ENCODE peak calls at places on chromosome 20, in eight cellular contexts. One of them, this sample, is unnamed.

GRCh38 chr20:56676679-56677078 is 47.6 kb downstream of the TFAP2C start:
- DNase-seq in CD4-positive, alpha-beta memory T cell: no peak
- DNase-seq in tibial artery: no peak
- DNase-seq in cardiac muscle cell: no peak
- DNase-seq in Karpas-422: no peak
- DNase-seq in Peyer's patch: no peak
- DNase-seq in breast epithelium: no peak
- DNase-seq in PC-9: no peak
- DNase-seq in this sample: no peak

GRCh38 chr20:3245156-3245555 is 6.2 kb upstream of the SLC4A11 start:
- DNase-seq in tibial artery: no peak
- DNase-seq in PC-9: no peak
- DNase-seq in CD4-positive, alpha-beta memory T cell: no peak
- DNase-seq in breast epithelium: no peak
- DNase-seq in Peyer's patch: no peak
- DNase-seq in Karpas-422: no peak
- DNase-seq in cardiac muscle cell: no peak
- DNase-seq in this sample: no peak

GRCh38 chr20:62885808-62886708 is 24.4 kb upstream of the TCFL5 start:
- DNase-seq in CD4-positive, alpha-beta memory T cell: no peak
- DNase-seq in Peyer's patch: no peak
- DNase-seq in Karpas-422: no peak
- DNase-seq in breast epithelium: no peak
- DNase-seq in PC-9: no peak
- DNase-seq in cardiac muscle cell: no peak
- DNase-seq in tibial artery: no peak
- DNase-seq in this sample: no peak

GRCh38 chr20:36273414-36274247 is 32.5 kb upstream of the DLGAP4 start:
- DNase-seq in Peyer's patch: no peak
- DNase-seq in PC-9: no peak
- DNase-seq in breast epithelium: no peak
- DNase-seq in CD4-positive, alpha-beta memory T cell: no peak
- DNase-seq in Karpas-422: peak; percentile 72
- DNase-seq in tibial artery: peak; percentile 41
- DNase-seq in cardiac muscle cell: peak; percentile 28
- DNase-seq in this sample: no peak

GRCh38 chr20:43925786-43926185 is 11.1 kb downstream of the TOX2 start:
- DNase-seq in CD4-positive, alpha-beta memory T cell: no peak
- DNase-seq in cardiac muscle cell: peak; percentile 64
- DNase-seq in Karpas-422: peak; percentile 84
- DNase-seq in breast epithelium: no peak
- DNase-seq in Peyer's patch: peak; percentile 52
- DNase-seq in tibial artery: no peak
- DNase-seq in PC-9: no peak
- DNase-seq in this sample: no peak

GRCh38 chr20:58981564-58982364 is 708 bp downstream of the NELFCD start:
- DNase-seq in cardiac muscle cell: no peak
- DNase-seq in breast epithelium: no peak
- DNase-seq in Peyer's patch: no peak
- DNase-seq in Karpas-422: no peak
- DNase-seq in CD4-positive, alpha-beta memory T cell: no peak
- DNase-seq in PC-9: no peak
- DNase-seq in tibial artery: no peak
- DNase-seq in this sample: no peak

GRCh38 chr20:35020108-35021031 is 64.7 kb downstream of the MYH7B start:
- DNase-seq in Peyer's patch: no peak
- DNase-seq in cardiac muscle cell: peak; percentile 21
- DNase-seq in Karpas-422: no peak
- DNase-seq in PC-9: no peak
- DNase-seq in tibial artery: no peak
- DNase-seq in CD4-positive, alpha-beta memory T cell: no peak
- DNase-seq in breast epithelium: no peak
- DNase-seq in this sample: no peak

GRCh38 chr20:19817017-19817416 is 59.0 kb downstream of the RIN2 start:
- DNase-seq in Peyer's patch: no peak
- DNase-seq in tibial artery: no peak
- DNase-seq in PC-9: peak; percentile 65
- DNase-seq in breast epithelium: no peak
- DNase-seq in CD4-positive, alpha-beta memory T cell: no peak
- DNase-seq in cardiac muscle cell: peak; percentile 74
- DNase-seq in Karpas-422: no peak
- DNase-seq in this sample: no peak

GRCh38 chr20:15611579-15611978 is 961.7 kb downstream of the KIF16B start:
- DNase-seq in CD4-positive, alpha-beta memory T cell: no peak
- DNase-seq in cardiac muscle cell: no peak
- DNase-seq in Peyer's patch: no peak
- DNase-seq in PC-9: no peak
- DNase-seq in tibial artery: no peak
- DNase-seq in breast epithelium: no peak
- DNase-seq in Karpas-422: no peak
- DNase-seq in this sample: no peak

GRCh38 chr20:61417221-61417941 is 165.3 kb downstream of the CDH4 start:
- DNase-seq in cardiac muscle cell: no peak
- DNase-seq in CD4-positive, alpha-beta memory T cell: no peak
- DNase-seq in PC-9: no peak
- DNase-seq in Peyer's patch: no peak
- DNase-seq in tibial artery: no peak
- DNase-seq in breast epithelium: no peak
- DNase-seq in Karpas-422: peak; percentile 6
- DNase-seq in this sample: no peak

GRCh38 chr20:39960522-39961420 is 728.3 kb downstream of the MAFB start:
- DNase-seq in Karpas-422: no peak
- DNase-seq in breast epithelium: no peak
- DNase-seq in cardiac muscle cell: no peak
- DNase-seq in tibial artery: no peak
- DNase-seq in PC-9: no peak
- DNase-seq in Peyer's patch: no peak
- DNase-seq in CD4-positive, alpha-beta memory T cell: no peak
- DNase-seq in this sample: no peak

GRCh38 chr20:36573798-36574277 is 441 bp downstream of the TGIF2 start:
- DNase-seq in breast epithelium: no peak
- DNase-seq in Karpas-422: peak; percentile 80
- DNase-seq in CD4-positive, alpha-beta memory T cell: no peak
- DNase-seq in cardiac muscle cell: no peak
- DNase-seq in PC-9: no peak
- DNase-seq in tibial artery: no peak
- DNase-seq in Peyer's patch: peak; percentile 57
- DNase-seq in this sample: peak; percentile 88

GRCh38 chr20:33826270-33826897 is 15.2 kb downstream of the CHMP4B start:
- DNase-seq in tibial artery: no peak
- DNase-seq in PC-9: no peak
- DNase-seq in CD4-positive, alpha-beta memory T cell: no peak
- DNase-seq in Karpas-422: no peak
- DNase-seq in Peyer's patch: no peak
- DNase-seq in breast epithelium: no peak
- DNase-seq in cardiac muscle cell: no peak
- DNase-seq in this sample: no peak

GRCh38 chr20:33827109-33827508 is 16.0 kb downstream of the CHMP4B start:
- DNase-seq in breast epithelium: no peak
- DNase-seq in tibial artery: no peak
- DNase-seq in PC-9: no peak
- DNase-seq in Peyer's patch: no peak
- DNase-seq in cardiac muscle cell: no peak
- DNase-seq in Karpas-422: no peak
- DNase-seq in CD4-positive, alpha-beta memory T cell: no peak
- DNase-seq in this sample: no peak

GRCh38 chr20:33828326-33828834 is 17.2 kb downstream of the CHMP4B start:
- DNase-seq in tibial artery: peak; percentile 71
- DNase-seq in CD4-positive, alpha-beta memory T cell: no peak
- DNase-seq in breast epithelium: no peak
- DNase-seq in Peyer's patch: no peak
- DNase-seq in cardiac muscle cell: no peak
- DNase-seq in Karpas-422: no peak
- DNase-seq in PC-9: no peak
- DNase-seq in this sample: no peak

GRCh38 chr20:33828912-33829560 is 17.9 kb downstream of the CHMP4B start:
- DNase-seq in CD4-positive, alpha-beta memory T cell: no peak
- DNase-seq in Karpas-422: no peak
- DNase-seq in tibial artery: no peak
- DNase-seq in PC-9: no peak
- DNase-seq in breast epithelium: no peak
- DNase-seq in Peyer's patch: no peak
- DNase-seq in cardiac muscle cell: no peak
- DNase-seq in this sample: no peak

DNA sequence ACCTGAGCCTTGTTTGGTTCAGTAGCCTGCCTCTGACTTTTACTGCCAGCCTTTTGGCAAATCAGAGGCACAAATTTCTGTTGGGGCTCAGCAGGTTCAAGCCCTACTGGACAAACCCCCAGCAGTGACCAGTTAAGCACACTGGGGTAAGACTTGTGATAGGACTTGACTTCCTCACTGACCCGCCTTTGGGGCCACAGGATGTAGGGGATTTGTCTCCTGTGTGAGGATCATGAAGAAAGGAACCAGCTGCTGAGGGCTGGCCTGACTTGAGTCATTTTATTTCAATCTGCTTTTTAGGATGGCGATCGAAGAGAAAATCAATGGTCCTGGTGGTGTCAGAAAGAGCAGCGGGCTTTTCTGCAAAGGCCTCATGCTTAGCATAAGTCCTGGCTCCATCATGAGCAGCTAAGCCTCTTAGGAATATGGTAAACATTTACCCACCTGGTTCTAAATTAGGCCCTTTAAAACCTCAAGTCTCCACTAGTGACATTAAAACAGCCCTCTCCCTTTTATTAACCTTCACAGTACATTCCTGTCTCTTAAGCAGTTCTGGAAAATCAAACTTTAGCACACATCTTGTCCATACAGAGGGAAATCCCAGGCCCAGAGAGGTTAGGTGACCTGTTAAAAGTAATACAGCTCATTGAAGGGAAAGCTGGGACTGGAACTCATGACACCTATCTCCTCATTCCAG is 16.6 kb downstream of the CHMP4B start:
- DNase-seq in cardiac muscle cell: no peak
- DNase-seq in Karpas-422: no peak
- DNase-seq in PC-9: no peak
- DNase-seq in tibial artery: no peak
- DNase-seq in Peyer's patch: no peak
- DNase-seq in breast epithelium: no peak
- DNase-seq in CD4-positive, alpha-beta memory T cell: no peak
- DNase-seq in this sample: no peak
- H3K4me1 ChIP-seq in cardiac muscle cell: peaks cover 51% of the 10 kb centered on the region
- H3K4me1 ChIP-seq in Karpas-422: peaks cover 36% of the 10 kb centered on the region
- H3K4me1 ChIP-seq in PC-9: peaks cover 17% of the 10 kb centered on the region
- H3K4me1 ChIP-seq in tibial artery: peaks cover 77% of the 10 kb centered on the region
- H3K4me1 ChIP-seq in Peyer's patch: peaks cover 25% of the 10 kb centered on the region
- H3K4me1 ChIP-seq in breast epithelium: no peaks in the 10 kb centered on the region
- H3K4me1 ChIP-seq in CD4-positive, alpha-beta memory T cell: peaks cover 56% of the 10 kb centered on the region
- H3K4me1 ChIP-seq in this sample: peaks cover 45% of the 10 kb centered on the region

GRCh38 chr20:53853451-53853713 is 217.0 kb downstream of the BCAS1 start:
- DNase-seq in tibial artery: no peak
- DNase-seq in Peyer's patch: no peak
- DNase-seq in cardiac muscle cell: no peak
- DNase-seq in CD4-positive, alpha-beta memory T cell: no peak
- DNase-seq in Karpas-422: no peak
- DNase-seq in breast epithelium: no peak
- DNase-seq in PC-9: no peak
- DNase-seq in this sample: no peak

GRCh38 chr20:53852691-53853450 is 217.5 kb downstream of the BCAS1 start:
- DNase-seq in PC-9: no peak
- DNase-seq in Peyer's patch: no peak
- DNase-seq in cardiac muscle cell: no peak
- DNase-seq in Karpas-422: no peak
- DNase-seq in tibial artery: no peak
- DNase-seq in CD4-positive, alpha-beta memory T cell: no peak
- DNase-seq in breast epithelium: no peak
- DNase-seq in this sample: no peak

GRCh38 chr20:53850318-53850717 is 220.1 kb downstream of the BCAS1 start:
- DNase-seq in breast epithelium: no peak
- DNase-seq in cardiac muscle cell: no peak
- DNase-seq in PC-9: no peak
- DNase-seq in tibial artery: no peak
- DNase-seq in CD4-positive, alpha-beta memory T cell: no peak
- DNase-seq in Peyer's patch: no peak
- DNase-seq in Karpas-422: no peak
- DNase-seq in this sample: no peak

GRCh38 chr20:53849471-53850059 is 220.8 kb downstream of the BCAS1 start:
- DNase-seq in cardiac muscle cell: no peak
- DNase-seq in Peyer's patch: no peak
- DNase-seq in PC-9: no peak
- DNase-seq in CD4-positive, alpha-beta memory T cell: no peak
- DNase-seq in breast epithelium: no peak
- DNase-seq in tibial artery: no peak
- DNase-seq in Karpas-422: no peak
- DNase-seq in this sample: no peak

GRCh38 chr20:53852025-53852424 is 218.4 kb downstream of the BCAS1 start:
- DNase-seq in cardiac muscle cell: no peak
- DNase-seq in tibial artery: no peak
- DNase-seq in CD4-positive, alpha-beta memory T cell: no peak
- DNase-seq in PC-9: no peak
- DNase-seq in Peyer's patch: no peak
- DNase-seq in Karpas-422: no peak
- DNase-seq in breast epithelium: no peak
- DNase-seq in this sample: no peak
- H3K9me3 ChIP-seq in cardiac muscle cell: no peaks in the 10 kb centered on the region
- H3K9me3 ChIP-seq in tibial artery: no peaks in the 10 kb centered on the region
- H3K9me3 ChIP-seq in CD4-positive, alpha-beta memory T cell: no peaks in the 10 kb centered on the region
- H3K9me3 ChIP-seq in PC-9: no peaks in the 10 kb centered on the region
- H3K9me3 ChIP-seq in Peyer's patch: no peaks in the 10 kb centered on the region
- H3K9me3 ChIP-seq in Karpas-422: peaks cover 2% of the 10 kb centered on the region
- H3K9me3 ChIP-seq in breast epithelium: no peaks in the 10 kb centered on the region
- H3K9me3 ChIP-seq in this sample: no peaks in the 10 kb centered on the region

GRCh38 chr20:33814238-33814712 is 3.1 kb downstream of the CHMP4B start:
- DNase-seq in cardiac muscle cell: no peak
- DNase-seq in Karpas-422: no peak
- DNase-seq in tibial artery: no peak
- DNase-seq in Peyer's patch: peak; percentile 73
- DNase-seq in CD4-positive, alpha-beta memory T cell: no peak
- DNase-seq in breast epithelium: no peak
- DNase-seq in PC-9: no peak
- DNase-seq in this sample: no peak
- H3K4me3 ChIP-seq in cardiac muscle cell: no peak overlapping the region
- H3K4me3 ChIP-seq in Karpas-422: no peak overlapping the region
- H3K4me3 ChIP-seq in tibial artery: no peak overlapping the region
- H3K4me3 ChIP-seq in Peyer's patch: no peak overlapping the region
- H3K4me3 ChIP-seq in CD4-positive, alpha-beta memory T cell: no peak overlapping the region
- H3K4me3 ChIP-seq in breast epithelium: peak overlapping the region; percentile 80
- H3K4me3 ChIP-seq in PC-9: peak overlapping the region; percentile 84
- H3K4me3 ChIP-seq in this sample: no peak overlapping the region

DNA sequence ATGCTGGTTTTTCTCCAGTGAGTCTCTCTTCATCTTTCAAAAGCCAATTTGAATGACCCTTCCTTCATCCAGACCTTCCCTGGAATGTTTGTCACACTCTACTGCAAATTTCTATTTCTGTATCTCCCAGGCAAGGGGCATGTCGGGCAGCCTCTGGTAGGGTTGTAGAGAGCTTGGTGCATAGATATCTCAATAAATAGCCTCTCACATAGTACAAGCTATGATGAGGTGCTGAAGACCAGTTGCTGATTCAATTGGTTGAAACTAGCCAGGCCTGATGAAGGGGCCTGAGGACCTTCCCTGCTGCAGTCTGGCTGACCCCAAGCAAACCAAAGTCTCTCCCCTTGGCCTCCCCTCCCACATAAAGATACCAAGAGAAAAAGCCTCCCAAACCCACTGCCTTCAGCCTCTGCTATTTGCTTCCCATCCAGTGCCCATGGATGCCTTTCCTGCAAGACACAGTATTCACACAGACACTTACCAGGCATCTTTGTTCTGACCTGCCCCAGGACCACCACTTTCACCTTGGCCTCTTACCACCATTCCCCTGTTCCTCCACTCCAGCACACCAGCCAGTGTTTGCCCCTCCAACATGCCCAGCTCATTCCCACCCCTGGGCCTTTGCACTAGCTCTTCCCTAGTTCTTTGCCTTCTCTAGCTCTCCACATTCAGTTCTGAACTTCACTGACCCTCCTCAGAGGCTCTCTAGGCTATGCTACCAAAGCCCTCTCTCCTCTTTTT is 125.4 kb downstream of the CEBPB start:
- DNase-seq in cardiac muscle cell: no peak
- DNase-seq in Karpas-422: no peak
- DNase-seq in breast epithelium: no peak
- DNase-seq in tibial artery: peak; percentile 35
- DNase-seq in PC-9: no peak
- DNase-seq in CD4-positive, alpha-beta memory T cell: no peak
- DNase-seq in Peyer's patch: no peak
- DNase-seq in this sample: no peak
- H3K4me1 ChIP-seq in cardiac muscle cell: peaks cover 20% of the 10 kb centered on the region
- H3K4me1 ChIP-seq in Karpas-422: no peaks in the 10 kb centered on the region
- H3K4me1 ChIP-seq in breast epithelium: peaks cover 7% of the 10 kb centered on the region
- H3K4me1 ChIP-seq in tibial artery: peaks cover 49% of the 10 kb centered on the region
- H3K4me1 ChIP-seq in PC-9: peaks cover 75% of the 10 kb centered on the region
- H3K4me1 ChIP-seq in CD4-positive, alpha-beta memory T cell: no peaks in the 10 kb centered on the region
- H3K4me1 ChIP-seq in Peyer's patch: no peaks in the 10 kb centered on the region
- H3K4me1 ChIP-seq in this sample: peaks cover 27% of the 10 kb centered on the region